ENCODE peak calls at places on chromosomes 11 and 22, in six cellular contexts. F is body of pancreas, M is tibial artery, C is stomach, O is HL-60, G is brain microvascular endothelial cell. H is an unnamed sample.

GRCh38 chr11:115745545-115746265 is 241.5 kb upstream of the CADM1 start:
- DNase-seq in F (no peak), M (peak; percentile 25), C (no peak), O (no peak), G (no peak), H (no peak)

GRCh38 chr11:106828576-106828975 is 189.7 kb downstream of the GUCY1A2 start:
- DNase-seq in F (no peak), M (no peak), C (no peak), O (no peak), G (peak; percentile 0), H (peak; percentile 3)

GRCh38 chr11:57792870-57793269 is 31.3 kb downstream of the CTNND1 start:
- DNase-seq in F (no peak), M (no peak), C (no peak), O (no peak), G (no peak), H (no peak)

GRCh38 chr22:50105529-50106100 is 15.8 kb downstream of the MOV10L1 start:
- DNase-seq in F (no peak), M (no peak), C (no peak), O (no peak), G (peak; percentile 40), H (peak; percentile 69)

GRCh38 chr11:35629914-35630313 is 11.7 kb downstream of the FJX1 start:
- DNase-seq in F (peak; percentile 28), M (no peak), C (no peak), O (no peak), G (peak; percentile 99), H (peak; percentile 98)

GRCh38 chr22:42229455-42230149 is 40.9 kb downstream of the TCF20 start:
- DNase-seq in F (peak; percentile 47), M (peak; percentile 32), C (no peak), O (no peak), G (no peak), H (peak; percentile 57)

GRCh38 chr22:46462726-46463371 is 74.6 kb downstream of the CELSR1 start:
- DNase-seq in F (no peak), M (no peak), C (no peak), O (no peak), G (peak; percentile 45), H (peak; percentile 9)

GRCh38 chr22:40137132-40137531 is 40.6 kb upstream of the TNRC6B start:
- DNase-seq in F (no peak), M (no peak), C (no peak), O (no peak), G (no peak), H (no peak)

GRCh38 chr22:43473031-43473430 is 61.2 kb downstream of the MPPED1 start:
- DNase-seq in F (no peak), M (no peak), C (no peak), O (no peak), G (no peak), H (no peak)

GRCh38 chr22:31627223-31627731 is 34.7 kb downstream of the PISD start:
- DNase-seq in F (peak; percentile 33), M (no peak), C (peak; percentile 37), O (no peak), G (no peak), H (no peak)

GRCh38 chr11:83773950-83774880 is 488.0 kb upstream of the CCDC90B start:
- DNase-seq in F (no peak), M (no peak), C (no peak), O (no peak), G (peak; percentile 8), H (peak; percentile 36)

GRCh38 chr11:11843233-11843632 is 1.5 kb downstream of the USP47 start:
- DNase-seq in F (no peak), M (no peak), C (no peak), O (no peak), G (peak; percentile 63), H (peak; percentile 85)

GRCh38 chr11:3995949-3996554 is 98.5 kb upstream of the RRM1 start:
- DNase-seq in F (no peak), M (no peak), C (no peak), O (no peak), G (peak; percentile 50), H (peak; percentile 62)

GRCh38 chr11:45106440-45106839 is 40.0 kb upstream of the PRDM11 start:
- DNase-seq in F (no peak), M (no peak), C (no peak), O (no peak), G (no peak), H (no peak)

GRCh38 chr22:29112102-29112501 is 39.3 kb downstream of the KREMEN1 start:
- DNase-seq in F (no peak), M (no peak), C (no peak), O (no peak), G (no peak), H (no peak)
- TF ChIP-seq CTCF in F (no peak), M (no peak), C (no peak), O (no peak), G (no peak), H (no peak)

GRCh38 chr11:96109265-96110030 is 185.5 kb upstream of the MTMR2 start:
- DNase-seq in F (no peak), M (no peak), C (no peak), O (no peak), G (no peak), H (no peak)

GRCh38 chr11:96111308-96111707 is 187.4 kb upstream of the MTMR2 start:
- DNase-seq in F (no peak), M (no peak), C (no peak), O (no peak), G (no peak), H (no peak)

GRCh38 chr11:96112192-96113099 is 188.5 kb upstream of the MTMR2 start:
- DNase-seq in F (no peak), M (no peak), C (no peak), O (no peak), G (no peak), H (peak; percentile 42)

GRCh38 chr11:96113100-96113710 is 189.3 kb upstream of the MTMR2 start:
- DNase-seq in F (no peak), M (no peak), C (no peak), O (no peak), G (no peak), H (peak; percentile 75)

DNA sequence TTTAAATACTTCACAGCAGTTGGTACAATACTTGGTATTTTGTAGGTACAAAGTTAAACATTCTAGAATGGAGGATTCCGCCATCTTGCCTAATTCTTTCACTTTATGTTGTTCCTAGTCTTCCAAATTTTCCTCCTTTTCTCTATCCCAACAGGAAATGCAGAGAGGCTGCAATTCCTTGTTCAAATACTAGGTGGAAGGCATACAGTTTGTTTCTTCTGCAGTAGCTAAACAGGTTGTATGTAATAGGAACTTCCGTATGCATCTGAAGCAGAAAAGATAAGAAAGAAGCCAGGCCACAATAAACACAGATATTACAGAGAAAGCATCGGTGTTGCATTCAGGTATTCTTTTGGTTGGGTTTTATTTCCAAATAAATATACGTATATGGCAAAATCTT is 186.4 kb upstream of the MTMR2 start:
- DNase-seq in F (no peak), M (no peak), C (no peak), O (no peak), G (no peak), H (no peak)
- TF ChIP-seq CTCF in F (no peak), M (no peak), C (no peak), O (no peak), G (no peak), H (no peak)

GRCh38 chr11:33682446-33682845 is 18.2 kb downstream of the C11orf91 start:
- DNase-seq in F (no peak), M (no peak), C (no peak), O (no peak), G (no peak), H (no peak)
- TF ChIP-seq CTCF in F (no peak), M (no peak), C (no peak), O (no peak), G (peak; percentile 64), H (peak; percentile 34)

GRCh38 chr11:61792310-61793083 is at the start of the genes FEN1 and TMEM258:
- DNase-seq in F (peak; percentile 91), M (peak; percentile 87), C (peak; percentile 89), O (peak; percentile 88), G (peak; percentile 89), H (peak; percentile 95)
- TF ChIP-seq CTCF in F (peak; percentile 48), M (peak; percentile 21), C (no peak), O (no peak), G (no peak), H (no peak)

GRCh38 chr11:1761857-1762536 is 1.7 kb downstream of the CTSD start:
- DNase-seq in F (no peak), M (no peak), C (no peak), O (no peak), G (no peak), H (no peak)

GRCh38 chr11:1765871-1766718 is 2.4 kb upstream of the CTSD start:
- DNase-seq in F (peak; percentile 7), M (peak; percentile 19), C (no peak), O (no peak), G (no peak), H (no peak)

GRCh38 chr11:1762537-1763302 is 1.0 kb downstream of the CTSD start:
- DNase-seq in F (peak; percentile 92), M (peak; percentile 63), C (peak; percentile 93), O (peak; percentile 89), G (no peak), H (peak; percentile 45)

GRCh38 chr11:1763336-1763795 is 361 bp downstream of the CTSD start:
- DNase-seq in F (no peak), M (no peak), C (no peak), O (no peak), G (no peak), H (no peak)

DNA sequence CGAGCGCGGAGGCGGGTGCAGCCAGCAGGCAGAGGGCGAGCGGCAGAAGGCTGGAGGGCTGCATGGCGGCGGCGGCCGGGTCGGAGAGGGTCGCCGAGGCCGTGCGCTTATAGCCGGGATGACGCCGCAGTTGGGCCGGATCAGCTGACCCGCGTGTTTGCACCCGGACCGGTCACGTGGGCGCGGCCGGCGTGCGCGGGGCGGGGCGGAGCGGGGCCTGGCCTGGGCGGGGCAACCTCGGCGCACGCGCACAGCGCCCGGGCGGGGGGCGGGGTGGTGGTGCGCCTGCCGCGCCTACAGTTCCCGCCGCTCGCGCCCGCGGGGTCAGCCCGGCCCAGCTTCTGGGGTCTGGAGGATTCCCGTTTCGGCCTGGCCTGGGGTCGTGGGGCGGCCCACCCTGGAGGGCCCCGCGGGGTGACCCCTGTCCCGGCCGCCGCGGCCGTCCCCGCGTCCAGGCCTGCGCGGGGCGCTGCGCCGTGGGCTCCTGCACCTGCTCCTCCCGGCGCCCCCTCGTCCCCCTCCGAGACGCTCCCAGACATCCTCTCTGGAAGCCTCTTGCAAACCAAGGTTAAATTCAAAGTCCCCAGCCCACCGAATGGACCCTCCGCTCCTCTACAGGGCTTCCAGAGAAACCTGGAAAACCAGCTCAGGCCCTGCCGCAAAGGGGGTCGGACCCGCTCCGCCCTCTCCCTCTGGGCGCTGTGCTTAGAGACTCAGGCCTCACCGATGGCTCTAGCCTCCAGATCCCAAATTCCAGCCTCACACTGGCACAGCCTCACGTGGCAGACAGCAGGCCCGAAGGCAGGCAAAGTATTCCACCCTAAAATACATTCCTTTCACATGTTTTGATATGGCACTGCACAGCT is at the start of gene CTSD:
- DNase-seq in F (peak; percentile 91), M (peak; percentile 86), C (peak; percentile 94), O (peak; percentile 85), G (peak; percentile 63), H (peak; percentile 79)
- TF ChIP-seq CTCF in F (no peak), M (no peak), C (no peak), O (no peak), G (no peak), H (no peak)